ENCODE peak calls at places on chromosomes 4 and X, in eight cellular contexts. Y is uterus, B is cardiac muscle cell, O is endothelial cell, Z is DND-41, H is brain microvascular endothelial cell, E is suprapubic skin, A is Calu3. W is an unnamed sample.
A peak's percentile ranks its signal among the peaks of the same experiment; 100 is the strongest.

GRCh38 chrX:151702741-151703352 is 7.6 kb downstream of the PRRG3 start:
- DNase-seq in Z (no peak), B (no peak), E (peak; percentile 50), O (no peak), Y (no peak), H (no peak), A (no peak), W (no peak)

GRCh38 chrX:154724999-154725756 is 25.7 kb downstream of the GAB3 start:
- DNase-seq in Y (no peak), O (no peak), Z (no peak), B (no peak), E (no peak), H (no peak), A (no peak), W (no peak)

GRCh38 chr4:28148221-28148620 is 1287.6 kb downstream of the STIM2 start:
- DNase-seq in E (no peak), A (no peak), Z (no peak), Y (no peak), O (no peak), H (no peak), B (no peak), W (no peak)

GRCh38 chr4:87209696-87210095 is 10.7 kb downstream of the KLHL8 start:
- DNase-seq in Z (no peak), O (no peak), E (peak; percentile 69), B (no peak), A (no peak), H (no peak), Y (peak; percentile 57), W (peak; percentile 55)

GRCh38 chrX:68732906-68733493 is 85.5 kb downstream of the STARD8 start:
- DNase-seq in B (peak; percentile 62), H (peak; percentile 13), E (peak; percentile 65), Z (peak; percentile 50), Y (no peak), O (peak; percentile 76), A (peak; percentile 78), W (peak; percentile 73)

GRCh38 chr4:166827167-166827566 is 407.1 kb downstream of the SPOCK3 start:
- DNase-seq in Z (no peak), A (no peak), B (no peak), O (no peak), Y (no peak), H (no peak), E (no peak), W (no peak)

GRCh38 chr4:111045992-111046391 is 423.1 kb upstream of the PITX2 start:
- DNase-seq in Y (no peak), Z (no peak), E (no peak), O (no peak), B (no peak), H (no peak), A (no peak), W (no peak)

GRCh38 chrX:26873736-26874135 is 589.4 kb downstream of the PPP4R3C start:
- DNase-seq in A (no peak), Z (no peak), B (no peak), Y (no peak), O (no peak), H (no peak), E (no peak), W (no peak)

GRCh38 chr4:54779797-54780196 is 122.0 kb downstream of the KIT start:
- DNase-seq in O (no peak), Z (no peak), E (no peak), H (no peak), A (no peak), Y (no peak), B (no peak), W (no peak)

GRCh38 chr4:165378763-165379631 is at the start of gene CPE:
- DNase-seq in E (peak; percentile 84), O (peak; percentile 77), Y (peak; percentile 72), H (peak; percentile 71), Z (no peak), B (peak; percentile 92), A (peak; percentile 78), W (peak; percentile 80)

GRCh38 chr4:122100508-122100907 is 51.6 kb upstream of the BLTP1 start:
- DNase-seq in O (no peak), E (no peak), Y (no peak), B (no peak), Z (no peak), A (no peak), H (no peak), W (no peak)

GRCh38 chrX:39693298-39693697 is 404.5 kb downstream of the BCOR start:
- DNase-seq in B (peak; percentile 45), A (peak; percentile 3), Y (no peak), O (no peak), Z (no peak), H (no peak), E (no peak), W (no peak)

GRCh38 chr4:118270492-118270891 is 82.3 kb downstream of the PRSS12 start:
- DNase-seq in H (no peak), Z (no peak), O (no peak), Y (no peak), B (peak; percentile 62), A (no peak), E (no peak), W (no peak)

GRCh38 chr4:89357346-89357745 is 49.7 kb upstream of the GPRIN3 start:
- DNase-seq in O (no peak), B (no peak), Z (no peak), H (no peak), E (no peak), A (no peak), Y (no peak), W (no peak)

GRCh38 chr4:161762796-161763195 is 401.0 kb downstream of the FSTL5 start:
- DNase-seq in H (peak; percentile 47), B (no peak), A (no peak), Z (no peak), Y (no peak), O (no peak), E (no peak), W (no peak)

GRCh38 chr4:47741200-47741599 is 96.7 kb downstream of the CORIN start:
- DNase-seq in A (no peak), B (no peak), Y (no peak), O (no peak), Z (no peak), H (no peak), E (no peak), W (no peak)

GRCh38 chr4:77181737-77182136 is 24.7 kb downstream of the CCNG2 start:
- DNase-seq in A (no peak), H (no peak), Y (no peak), B (no peak), O (no peak), Z (no peak), E (no peak), W (no peak)

GRCh38 chrX:97367149-97367548 is 483.4 kb downstream of the RPA4 start:
- DNase-seq in O (no peak), Y (no peak), E (no peak), A (no peak), Z (no peak), H (no peak), B (no peak), W (no peak)

GRCh38 chr4:160406426-160406825 is 1303.5 kb downstream of the RAPGEF2 start:
- DNase-seq in Z (no peak), A (no peak), H (no peak), B (no peak), O (no peak), E (no peak), Y (no peak), W (no peak)

GRCh38 chr4:38670939-38671593 is 7.1 kb downstream of the KLF3 start:
- DNase-seq in A (no peak), E (no peak), Z (no peak), B (no peak), H (no peak), Y (no peak), O (no peak), W (no peak)

GRCh38 chr4:87228561-87228860 is 8.1 kb upstream of the KLHL8 start:
- DNase-seq in H (no peak), Z (no peak), O (no peak), Y (no peak), E (no peak), B (no peak), A (no peak), W (no peak)

GRCh38 chr4:38013461-38014366 is 53.5 kb downstream of the PTTG2 start:
- DNase-seq in Z (no peak), O (no peak), B (no peak), A (no peak), E (no peak), Y (no peak), H (peak; percentile 18), W (no peak)

GRCh38 chr4:161937151-161937550 is 226.6 kb downstream of the FSTL5 start:
- DNase-seq in O (no peak), E (no peak), A (no peak), H (no peak), B (no peak), Y (no peak), Z (no peak), W (no peak)

DNA sequence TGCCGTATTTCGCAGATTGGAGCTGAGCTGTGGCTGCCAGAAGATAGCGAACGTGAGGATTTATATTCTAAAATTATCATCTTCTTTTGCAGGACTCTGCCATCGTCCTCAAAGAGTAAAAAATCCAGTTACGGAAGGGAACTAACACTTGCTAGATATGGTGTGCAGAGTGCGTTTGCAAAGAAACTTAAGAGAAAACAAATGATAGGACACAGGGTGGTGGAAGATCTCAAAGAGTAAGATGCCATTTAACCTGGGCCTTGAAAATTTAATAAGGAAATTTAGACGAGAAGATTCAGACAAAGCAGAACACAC is 566 bp downstream of the LARP7 start:
- DNase-seq in H (no peak), B (no peak), E (no peak), A (no peak), O (no peak), Z (no peak), Y (no peak), W (no peak)
- TF ChIP-seq CTCF in H (no peak), B (no peak), E (no peak), A (no peak), O (no peak), Z (no peak), Y (no peak), W (peak; percentile 15)

GRCh38 chr4:72500214-72500613 is 68.8 kb downstream of the ADAMTS3 start:
- DNase-seq in H (no peak), Z (no peak), A (no peak), Y (no peak), B (no peak), E (no peak), O (no peak), W (no peak)

GRCh38 chr4:72494156-72494555 is 74.9 kb downstream of the ADAMTS3 start:
- DNase-seq in E (no peak), H (no peak), A (no peak), O (no peak), B (no peak), Z (no peak), Y (no peak), W (no peak)

GRCh38 chr4:72496119-72496518 is 72.9 kb downstream of the ADAMTS3 start:
- DNase-seq in Z (no peak), O (no peak), E (no peak), B (no peak), H (no peak), Y (no peak), A (no peak), W (no peak)
- TF ChIP-seq CTCF in Z (no peak), O (no peak), E (no peak), B (peak; percentile 13), H (no peak), Y (no peak), A (no peak), W (no peak)

GRCh38 chr4:180456928-180457327 is 1786.3 kb upstream of the TENM3 start:
- DNase-seq in A (no peak), H (no peak), O (no peak), B (no peak), Z (no peak), E (no peak), Y (no peak), W (no peak)
- TF ChIP-seq CTCF in A (no peak), H (peak; percentile 19), O (peak; percentile 56), B (no peak), Z (no peak), E (no peak), Y (no peak), W (no peak)

GRCh38 chr4:83535945-83536648 is at the start of gene GPAT3:
- DNase-seq in H (peak; percentile 23), Y (peak; percentile 75), O (peak; percentile 54), B (peak; percentile 54), A (peak; percentile 84), E (peak; percentile 91), Z (no peak), W (peak; percentile 78)
- TF ChIP-seq CTCF in H (no peak), Y (no peak), O (no peak), B (no peak), A (no peak), E (no peak), Z (no peak), W (no peak)

W was measured in activated CD8-positive, alpha-beta T cell treated with anti-CD3 and anti-CD28 coated beads for 36 hours.